ENCODE peak calls at places on chromosomes 2 and 18, in nine cellular contexts. One of them, this sample, is unnamed.

GRCh38 chr2:33518929-33519328 is 42.5 kb downstream of the RASGRP3 start:
- DNase-seq in activated naive CD4-positive, alpha-beta T cell treated with Interleukin-2 at 50 U/mL for 16 hours: no peak
- DNase-seq in amniotic stem cell: no peak
- DNase-seq in amniotic epithelial cell: peak
- DNase-seq in mammary epithelial cell: peak
- DNase-seq in stimulated activated naive CD8-positive, alpha-beta T cell treated with anti-CD3 and anti-CD28 coated beads, Interleukin-15, Interleukin-2, amounts not matched to agents 100 U/mL and 50 U/mL, for 24 hours: no peak
- DNase-seq in substantia nigra: no peak
- DNase-seq in hepatocyte: no peak
- DNase-seq in MV-4-11: no peak
- DNase-seq in this sample: no peak

GRCh38 chr2:38634684-38635083 is 31.2 kb upstream of the GALM start:
- DNase-seq in MV-4-11: peak
- DNase-seq in activated naive CD4-positive, alpha-beta T cell treated with Interleukin-2 at 50 U/mL for 16 hours: no peak
- DNase-seq in hepatocyte: no peak
- DNase-seq in stimulated activated naive CD8-positive, alpha-beta T cell treated with anti-CD3 and anti-CD28 coated beads, Interleukin-15, Interleukin-2, amounts not matched to agents 100 U/mL and 50 U/mL, for 24 hours: no peak
- DNase-seq in amniotic stem cell: no peak
- DNase-seq in mammary epithelial cell: no peak
- DNase-seq in substantia nigra: no peak
- DNase-seq in amniotic epithelial cell: no peak
- DNase-seq in this sample: no peak

GRCh38 chr18:2905802-2906521 is 59.2 kb downstream of the EMILIN2 start:
- DNase-seq in hepatocyte: peak
- DNase-seq in substantia nigra: no peak
- DNase-seq in activated naive CD4-positive, alpha-beta T cell treated with Interleukin-2 at 50 U/mL for 16 hours: peak
- DNase-seq in MV-4-11: peak
- DNase-seq in stimulated activated naive CD8-positive, alpha-beta T cell treated with anti-CD3 and anti-CD28 coated beads, Interleukin-15, Interleukin-2, amounts not matched to agents 100 U/mL and 50 U/mL, for 24 hours: peak
- DNase-seq in amniotic epithelial cell: peak
- DNase-seq in mammary epithelial cell: no peak
- DNase-seq in amniotic stem cell: no peak
- DNase-seq in this sample: peak

GRCh38 chr2:37246205-37246604 is 14.7 kb downstream of the NDUFAF7 start:
- DNase-seq in substantia nigra: no peak
- DNase-seq in hepatocyte: no peak
- DNase-seq in activated naive CD4-positive, alpha-beta T cell treated with Interleukin-2 at 50 U/mL for 16 hours: no peak
- DNase-seq in mammary epithelial cell: no peak
- DNase-seq in MV-4-11: no peak
- DNase-seq in amniotic epithelial cell: no peak
- DNase-seq in amniotic stem cell: no peak
- DNase-seq in stimulated activated naive CD8-positive, alpha-beta T cell treated with anti-CD3 and anti-CD28 coated beads, Interleukin-15, Interleukin-2, amounts not matched to agents 100 U/mL and 50 U/mL, for 24 hours: no peak
- DNase-seq in this sample: no peak

GRCh38 chr2:207227062-207227748 is 61.5 kb upstream of the KLF7 start:
- DNase-seq in hepatocyte: peak
- DNase-seq in MV-4-11: no peak
- DNase-seq in stimulated activated naive CD8-positive, alpha-beta T cell treated with anti-CD3 and anti-CD28 coated beads, Interleukin-15, Interleukin-2, amounts not matched to agents 100 U/mL and 50 U/mL, for 24 hours: no peak
- DNase-seq in activated naive CD4-positive, alpha-beta T cell treated with Interleukin-2 at 50 U/mL for 16 hours: no peak
- DNase-seq in amniotic stem cell: no peak
- DNase-seq in mammary epithelial cell: no peak
- DNase-seq in substantia nigra: peak
- DNase-seq in amniotic epithelial cell: no peak
- DNase-seq in this sample: no peak

GRCh38 chr2:46939596-46940359 is 24.2 kb upstream of the MCFD2 start:
- DNase-seq in stimulated activated naive CD8-positive, alpha-beta T cell treated with anti-CD3 and anti-CD28 coated beads, Interleukin-15, Interleukin-2, amounts not matched to agents 100 U/mL and 50 U/mL, for 24 hours: no peak
- DNase-seq in amniotic stem cell: no peak
- DNase-seq in mammary epithelial cell: no peak
- DNase-seq in activated naive CD4-positive, alpha-beta T cell treated with Interleukin-2 at 50 U/mL for 16 hours: no peak
- DNase-seq in amniotic epithelial cell: peak
- DNase-seq in hepatocyte: no peak
- DNase-seq in MV-4-11: no peak
- DNase-seq in substantia nigra: no peak
- DNase-seq in this sample: no peak

GRCh38 chr2:65325066-65325465 is 97.4 kb downstream of the ACTR2 start:
- DNase-seq in stimulated activated naive CD8-positive, alpha-beta T cell treated with anti-CD3 and anti-CD28 coated beads, Interleukin-15, Interleukin-2, amounts not matched to agents 100 U/mL and 50 U/mL, for 24 hours: no peak
- DNase-seq in mammary epithelial cell: no peak
- DNase-seq in amniotic stem cell: no peak
- DNase-seq in substantia nigra: no peak
- DNase-seq in amniotic epithelial cell: no peak
- DNase-seq in activated naive CD4-positive, alpha-beta T cell treated with Interleukin-2 at 50 U/mL for 16 hours: no peak
- DNase-seq in hepatocyte: no peak
- DNase-seq in MV-4-11: no peak
- DNase-seq in this sample: no peak

GRCh38 chr2:99821039-99821438 is 321.4 kb downstream of the AFF3 start:
- DNase-seq in MV-4-11: no peak
- DNase-seq in amniotic stem cell: no peak
- DNase-seq in hepatocyte: no peak
- DNase-seq in mammary epithelial cell: no peak
- DNase-seq in substantia nigra: no peak
- DNase-seq in stimulated activated naive CD8-positive, alpha-beta T cell treated with anti-CD3 and anti-CD28 coated beads, Interleukin-15, Interleukin-2, amounts not matched to agents 100 U/mL and 50 U/mL, for 24 hours: no peak
- DNase-seq in activated naive CD4-positive, alpha-beta T cell treated with Interleukin-2 at 50 U/mL for 16 hours: no peak
- DNase-seq in amniotic epithelial cell: no peak
- DNase-seq in this sample: no peak

GRCh38 chr2:163601377-163601776 is 134.4 kb downstream of the FIGN start:
- DNase-seq in mammary epithelial cell: peak
- DNase-seq in amniotic epithelial cell: peak
- DNase-seq in activated naive CD4-positive, alpha-beta T cell treated with Interleukin-2 at 50 U/mL for 16 hours: no peak
- DNase-seq in amniotic stem cell: no peak
- DNase-seq in stimulated activated naive CD8-positive, alpha-beta T cell treated with anti-CD3 and anti-CD28 coated beads, Interleukin-15, Interleukin-2, amounts not matched to agents 100 U/mL and 50 U/mL, for 24 hours: no peak
- DNase-seq in MV-4-11: no peak
- DNase-seq in hepatocyte: no peak
- DNase-seq in substantia nigra: no peak
- DNase-seq in this sample: no peak

GRCh38 chr2:231364061-231364460 is 31.4 kb upstream of the B3GNT7 start:
- DNase-seq in activated naive CD4-positive, alpha-beta T cell treated with Interleukin-2 at 50 U/mL for 16 hours: no peak
- DNase-seq in amniotic stem cell: no peak
- DNase-seq in stimulated activated naive CD8-positive, alpha-beta T cell treated with anti-CD3 and anti-CD28 coated beads, Interleukin-15, Interleukin-2, amounts not matched to agents 100 U/mL and 50 U/mL, for 24 hours: no peak
- DNase-seq in amniotic epithelial cell: no peak
- DNase-seq in substantia nigra: no peak
- DNase-seq in MV-4-11: no peak
- DNase-seq in mammary epithelial cell: no peak
- DNase-seq in hepatocyte: no peak
- DNase-seq in this sample: no peak

GRCh38 chr18:27839141-27839540 is 337.8 kb downstream of the CDH2 start:
- DNase-seq in hepatocyte: peak
- DNase-seq in activated naive CD4-positive, alpha-beta T cell treated with Interleukin-2 at 50 U/mL for 16 hours: no peak
- DNase-seq in stimulated activated naive CD8-positive, alpha-beta T cell treated with anti-CD3 and anti-CD28 coated beads, Interleukin-15, Interleukin-2, amounts not matched to agents 100 U/mL and 50 U/mL, for 24 hours: no peak
- DNase-seq in substantia nigra: no peak
- DNase-seq in mammary epithelial cell: peak
- DNase-seq in MV-4-11: no peak
- DNase-seq in amniotic stem cell: peak
- DNase-seq in amniotic epithelial cell: peak
- DNase-seq in this sample: no peak

GRCh38 chr18:59055345-59056032 is 84.2 kb upstream of the SEC11C start:
- DNase-seq in amniotic epithelial cell: peak
- DNase-seq in substantia nigra: no peak
- DNase-seq in hepatocyte: no peak
- DNase-seq in activated naive CD4-positive, alpha-beta T cell treated with Interleukin-2 at 50 U/mL for 16 hours: no peak
- DNase-seq in mammary epithelial cell: no peak
- DNase-seq in MV-4-11: no peak
- DNase-seq in stimulated activated naive CD8-positive, alpha-beta T cell treated with anti-CD3 and anti-CD28 coated beads, Interleukin-15, Interleukin-2, amounts not matched to agents 100 U/mL and 50 U/mL, for 24 hours: no peak
- DNase-seq in amniotic stem cell: no peak
- DNase-seq in this sample: no peak

GRCh38 chr2:235669983-235670962 is 176.4 kb downstream of the AGAP1 start:
- DNase-seq in amniotic stem cell: peak
- DNase-seq in MV-4-11: no peak
- DNase-seq in substantia nigra: peak
- DNase-seq in hepatocyte: peak
- DNase-seq in activated naive CD4-positive, alpha-beta T cell treated with Interleukin-2 at 50 U/mL for 16 hours: no peak
- DNase-seq in stimulated activated naive CD8-positive, alpha-beta T cell treated with anti-CD3 and anti-CD28 coated beads, Interleukin-15, Interleukin-2, amounts not matched to agents 100 U/mL and 50 U/mL, for 24 hours: no peak
- DNase-seq in amniotic epithelial cell: peak
- DNase-seq in mammary epithelial cell: peak
- DNase-seq in this sample: no peak

GRCh38 chr2:27844821-27845255 is 45.3 kb downstream of the RBKS start:
- DNase-seq in amniotic stem cell: no peak
- DNase-seq in mammary epithelial cell: peak
- DNase-seq in amniotic epithelial cell: peak
- DNase-seq in MV-4-11: no peak
- DNase-seq in activated naive CD4-positive, alpha-beta T cell treated with Interleukin-2 at 50 U/mL for 16 hours: no peak
- DNase-seq in substantia nigra: no peak
- DNase-seq in hepatocyte: no peak
- DNase-seq in stimulated activated naive CD8-positive, alpha-beta T cell treated with anti-CD3 and anti-CD28 coated beads, Interleukin-15, Interleukin-2, amounts not matched to agents 100 U/mL and 50 U/mL, for 24 hours: no peak
- DNase-seq in this sample: no peak

GRCh38 chr2:209125291-209125690 is 298.6 kb upstream of the MAP2 start:
- DNase-seq in mammary epithelial cell: no peak
- DNase-seq in hepatocyte: no peak
- DNase-seq in MV-4-11: no peak
- DNase-seq in activated naive CD4-positive, alpha-beta T cell treated with Interleukin-2 at 50 U/mL for 16 hours: no peak
- DNase-seq in amniotic epithelial cell: no peak
- DNase-seq in substantia nigra: no peak
- DNase-seq in stimulated activated naive CD8-positive, alpha-beta T cell treated with anti-CD3 and anti-CD28 coated beads, Interleukin-15, Interleukin-2, amounts not matched to agents 100 U/mL and 50 U/mL, for 24 hours: no peak
- DNase-seq in amniotic stem cell: no peak
- DNase-seq in this sample: no peak

GRCh38 chr2:176085861-176086771 is 2.4 kb upstream of the EVX2 start:
- DNase-seq in mammary epithelial cell: no peak
- DNase-seq in substantia nigra: no peak
- DNase-seq in stimulated activated naive CD8-positive, alpha-beta T cell treated with anti-CD3 and anti-CD28 coated beads, Interleukin-15, Interleukin-2, amounts not matched to agents 100 U/mL and 50 U/mL, for 24 hours: no peak
- DNase-seq in hepatocyte: peak
- DNase-seq in amniotic epithelial cell: peak
- DNase-seq in activated naive CD4-positive, alpha-beta T cell treated with Interleukin-2 at 50 U/mL for 16 hours: no peak
- DNase-seq in MV-4-11: no peak
- DNase-seq in amniotic stem cell: peak
- DNase-seq in this sample: peak

GRCh38 chr2:68193774-68194372 is 36.2 kb downstream of the PNO1 start:
- DNase-seq in MV-4-11: no peak
- DNase-seq in amniotic epithelial cell: peak
- DNase-seq in activated naive CD4-positive, alpha-beta T cell treated with Interleukin-2 at 50 U/mL for 16 hours: no peak
- DNase-seq in mammary epithelial cell: peak
- DNase-seq in hepatocyte: no peak
- DNase-seq in stimulated activated naive CD8-positive, alpha-beta T cell treated with anti-CD3 and anti-CD28 coated beads, Interleukin-15, Interleukin-2, amounts not matched to agents 100 U/mL and 50 U/mL, for 24 hours: no peak
- DNase-seq in substantia nigra: no peak
- DNase-seq in amniotic stem cell: no peak
- DNase-seq in this sample: no peak

GRCh38 chr2:241007880-241008710 is 9.7 kb downstream of the SNED1 start:
- DNase-seq in activated naive CD4-positive, alpha-beta T cell treated with Interleukin-2 at 50 U/mL for 16 hours: no peak
- DNase-seq in stimulated activated naive CD8-positive, alpha-beta T cell treated with anti-CD3 and anti-CD28 coated beads, Interleukin-15, Interleukin-2, amounts not matched to agents 100 U/mL and 50 U/mL, for 24 hours: no peak
- DNase-seq in hepatocyte: no peak
- DNase-seq in amniotic stem cell: no peak
- DNase-seq in MV-4-11: no peak
- DNase-seq in amniotic epithelial cell: no peak
- DNase-seq in substantia nigra: no peak
- DNase-seq in mammary epithelial cell: no peak
- DNase-seq in this sample: no peak

GRCh38 chr2:177275671-177276070 is 11.1 kb upstream of the NFE2L2 start:
- DNase-seq in mammary epithelial cell: no peak
- DNase-seq in activated naive CD4-positive, alpha-beta T cell treated with Interleukin-2 at 50 U/mL for 16 hours: no peak
- DNase-seq in stimulated activated naive CD8-positive, alpha-beta T cell treated with anti-CD3 and anti-CD28 coated beads, Interleukin-15, Interleukin-2, amounts not matched to agents 100 U/mL and 50 U/mL, for 24 hours: no peak
- DNase-seq in amniotic epithelial cell: peak
- DNase-seq in amniotic stem cell: no peak
- DNase-seq in hepatocyte: no peak
- DNase-seq in substantia nigra: no peak
- DNase-seq in MV-4-11: no peak
- DNase-seq in this sample: no peak

GRCh38 chr2:86078801-86079545 is 26.7 kb downstream of the POLR1A start:
- DNase-seq in stimulated activated naive CD8-positive, alpha-beta T cell treated with anti-CD3 and anti-CD28 coated beads, Interleukin-15, Interleukin-2, amounts not matched to agents 100 U/mL and 50 U/mL, for 24 hours: no peak
- DNase-seq in amniotic stem cell: no peak
- DNase-seq in MV-4-11: no peak
- DNase-seq in substantia nigra: no peak
- DNase-seq in amniotic epithelial cell: peak
- DNase-seq in activated naive CD4-positive, alpha-beta T cell treated with Interleukin-2 at 50 U/mL for 16 hours: no peak
- DNase-seq in hepatocyte: peak
- DNase-seq in mammary epithelial cell: peak
- DNase-seq in this sample: no peak

GRCh38 chr2:63047534-63048281 is 2.9 kb upstream of the OTX1 start:
- DNase-seq in stimulated activated naive CD8-positive, alpha-beta T cell treated with anti-CD3 and anti-CD28 coated beads, Interleukin-15, Interleukin-2, amounts not matched to agents 100 U/mL and 50 U/mL, for 24 hours: peak
- DNase-seq in mammary epithelial cell: no peak
- DNase-seq in amniotic stem cell: no peak
- DNase-seq in MV-4-11: no peak
- DNase-seq in activated naive CD4-positive, alpha-beta T cell treated with Interleukin-2 at 50 U/mL for 16 hours: no peak
- DNase-seq in substantia nigra: no peak
- DNase-seq in amniotic epithelial cell: no peak
- DNase-seq in hepatocyte: peak
- DNase-seq in this sample: no peak

GRCh38 chr18:74378179-74378682 is 62.6 kb downstream of the C18orf63 start:
- DNase-seq in substantia nigra: no peak
- DNase-seq in stimulated activated naive CD8-positive, alpha-beta T cell treated with anti-CD3 and anti-CD28 coated beads, Interleukin-15, Interleukin-2, amounts not matched to agents 100 U/mL and 50 U/mL, for 24 hours: peak
- DNase-seq in MV-4-11: peak
- DNase-seq in amniotic epithelial cell: no peak
- DNase-seq in amniotic stem cell: no peak
- DNase-seq in activated naive CD4-positive, alpha-beta T cell treated with Interleukin-2 at 50 U/mL for 16 hours: no peak
- DNase-seq in hepatocyte: no peak
- DNase-seq in mammary epithelial cell: no peak
- DNase-seq in this sample: no peak

GRCh38 chr18:13725566-13726227 is 661 bp downstream of the FAM210A start:
- DNase-seq in mammary epithelial cell: peak
- DNase-seq in MV-4-11: no peak
- DNase-seq in amniotic epithelial cell: peak
- DNase-seq in stimulated activated naive CD8-positive, alpha-beta T cell treated with anti-CD3 and anti-CD28 coated beads, Interleukin-15, Interleukin-2, amounts not matched to agents 100 U/mL and 50 U/mL, for 24 hours: no peak
- DNase-seq in activated naive CD4-positive, alpha-beta T cell treated with Interleukin-2 at 50 U/mL for 16 hours: no peak
- DNase-seq in hepatocyte: peak
- DNase-seq in amniotic stem cell: no peak
- DNase-seq in substantia nigra: no peak
- DNase-seq in this sample: no peak

GRCh38 chr2:102206666-102207341 is 20.0 kb downstream of the IL1RL2 start:
- DNase-seq in hepatocyte: no peak
- DNase-seq in activated naive CD4-positive, alpha-beta T cell treated with Interleukin-2 at 50 U/mL for 16 hours: no peak
- DNase-seq in mammary epithelial cell: no peak
- DNase-seq in MV-4-11: no peak
- DNase-seq in amniotic epithelial cell: peak
- DNase-seq in stimulated activated naive CD8-positive, alpha-beta T cell treated with anti-CD3 and anti-CD28 coated beads, Interleukin-15, Interleukin-2, amounts not matched to agents 100 U/mL and 50 U/mL, for 24 hours: no peak
- DNase-seq in substantia nigra: no peak
- DNase-seq in amniotic stem cell: no peak
- DNase-seq in this sample: peak

GRCh38 chr18:57910817-57911216 is 107.7 kb upstream of the ATP8B1 start:
- DNase-seq in amniotic epithelial cell: no peak
- DNase-seq in substantia nigra: no peak
- DNase-seq in mammary epithelial cell: no peak
- DNase-seq in stimulated activated naive CD8-positive, alpha-beta T cell treated with anti-CD3 and anti-CD28 coated beads, Interleukin-15, Interleukin-2, amounts not matched to agents 100 U/mL and 50 U/mL, for 24 hours: peak
- DNase-seq in amniotic stem cell: no peak
- DNase-seq in activated naive CD4-positive, alpha-beta T cell treated with Interleukin-2 at 50 U/mL for 16 hours: no peak
- DNase-seq in MV-4-11: no peak
- DNase-seq in hepatocyte: no peak
- DNase-seq in this sample: no peak